ENCODE peak calls at places on chromosomes 16 and 17, in six cellular contexts. H is body of pancreas; U is stimulated activated CD8-positive, alpha-beta memory T cell treated with anti-CD3 and anti-CD28 coated beads, Interleukin-15, amount 100 ng/mL, for 48 hours; Q is activated naive CD4-positive, alpha-beta T cell treated with Interleukin-2 at 50 U/mL for 16 hours; F is foreskin fibroblast; K is brain microvascular endothelial cell. A is an unnamed sample.

GRCh38 chr16:10045291-10045775 is 136.9 kb downstream of the GRIN2A start:
- DNase-seq in H (no peak), U (no peak), Q (no peak), F (no peak), K (no peak), A (no peak)

GRCh38 chr16:48632137-48632774 is 22.3 kb upstream of the N4BP1 start:
- DNase-seq in H (no peak), U (no peak), Q (no peak), F (no peak), K (no peak), A (no peak)

GRCh38 chr17:65684631-65685030 is 123.2 kb upstream of the AXIN2 start:
- DNase-seq in H (no peak), U (no peak), Q (no peak), F (peak), K (peak), A (no peak)

GRCh38 chr17:76480676-76481075 is 13.3 kb downstream of the AANAT start:
- DNase-seq in H (no peak), U (no peak), Q (no peak), F (no peak), K (no peak), A (no peak)

GRCh38 chr17:13833921-13834320 is 232.2 kb upstream of the HS3ST3A1 start:
- DNase-seq in H (no peak), U (no peak), Q (no peak), F (no peak), K (no peak), A (no peak)

GRCh38 chr16:84368327-84368996 is at the start of gene ATP2C2:
- DNase-seq in H (peak), U (no peak), Q (no peak), F (no peak), K (no peak), A (no peak)

GRCh38 chr17:28968269-28968913 is 17.1 kb upstream of the PHF12 start:
- DNase-seq in H (no peak), U (no peak), Q (no peak), F (no peak), K (no peak), A (no peak)

GRCh38 chr17:18110636-18111145 is 2.1 kb downstream of the MYO15A start:
- DNase-seq in H (no peak), U (no peak), Q (no peak), F (no peak), K (no peak), A (no peak)

GRCh38 chr17:33922971-33923370 is 332.1 kb upstream of the CCL2 start:
- DNase-seq in H (no peak), U (no peak), Q (no peak), F (no peak), K (no peak), A (no peak)

GRCh38 chr16:46843898-46844642 is 13.1 kb upstream of the C16orf87 start:
- DNase-seq in H (no peak), U (no peak), Q (no peak), F (no peak), K (no peak), A (no peak)

A was measured in activated CD4-positive, alpha-beta memory T cell treated with anti-CD3 and anti-CD28 coated beads for 36 hours.